ENCODE peak calls at places on chromosomes 3 and 15, in four cellular contexts. J, R, O and F are unnamed samples.

GRCh38 chr3:24493951-24494615 is 567 bp downstream of the THRB start:
- DNase-seq in J (peak; percentile 86), R (peak; percentile 71), O (no peak), F (peak; percentile 83)

GRCh38 chr3:567488-568173 is 371.1 kb downstream of the CHL1 start:
- DNase-seq in J (no peak), R (no peak), O (no peak), F (no peak)

GRCh38 chr3:113111308-113111707 is 100.0 kb upstream of the BOC start:
- DNase-seq in J (no peak), R (no peak), O (peak; percentile 42), F (no peak)

GRCh38 chr3:59406943-59407342 is 357.1 kb upstream of the CFAP20DC start:
- DNase-seq in J (no peak), R (no peak), O (no peak), F (no peak)

GRCh38 chr3:115415246-115415645 is 208.1 kb upstream of the GAP43 start:
- DNase-seq in J (no peak), R (no peak), O (no peak), F (no peak)

GRCh38 chr3:129316121-129317013 is 37.7 kb downstream of the HMCES start:
- DNase-seq in J (peak; percentile 86), R (peak; percentile 87), O (peak; percentile 76), F (peak; percentile 98)

GRCh38 chr3:142987080-142987700 is 14.2 kb upstream of the U2SURP start:
- DNase-seq in J (no peak), R (peak; percentile 61), O (peak; percentile 55), F (peak; percentile 84)

GRCh38 chr15:23869391-23869790 is 182.3 kb upstream of the NDN start:
- DNase-seq in J (peak; percentile 17), R (peak; percentile 2), O (no peak), F (no peak)

GRCh38 chr3:143171141-143171651 is 51.6 kb downstream of the CHST2 start:
- DNase-seq in J (no peak), R (peak; percentile 29), O (peak; percentile 77), F (peak; percentile 71)

GRCh38 chr3:51679318-51679717 is 8.3 kb downstream of the TEX264 start:
- DNase-seq in J (no peak), R (no peak), O (no peak), F (no peak)

GRCh38 chr3:142152349-142152748 is 3.0 kb upstream of the TFDP2 start:
- DNase-seq in J (no peak), R (no peak), O (no peak), F (peak; percentile 58)

GRCh38 chr3:46186856-46187700 is 21.0 kb downstream of the CCR1 start:
- DNase-seq in J (no peak), R (no peak), O (no peak), F (no peak)

GRCh38 chr3:53225651-53226050 is 30.2 kb downstream of the TKT start:
- DNase-seq in J (no peak), R (no peak), O (no peak), F (no peak)

GRCh38 chr3:123909785-123910184 is 25.7 kb upstream of the MYLK start:
- DNase-seq in J (no peak), R (no peak), O (no peak), F (no peak)

GRCh38 chr3:113054552-113054951 is 63.8 kb downstream of the GTPBP8 start:
- DNase-seq in J (no peak), R (peak; percentile 84), O (peak; percentile 69), F (peak; percentile 79)

GRCh38 chr15:80436511-80437307 is 32.5 kb downstream of the ARNT2 start:
- DNase-seq in J (no peak), R (peak; percentile 80), O (peak; percentile 82), F (no peak)

GRCh38 chr3:21738935-21739334 is 12.1 kb downstream of the ZNF385D start:
- DNase-seq in J (no peak), R (no peak), O (no peak), F (no peak)

GRCh38 chr15:37253877-37254276 is 153.5 kb upstream of the MEIS2 start:
- DNase-seq in J (no peak), R (peak; percentile 12), O (peak; percentile 18), F (no peak)

GRCh38 chr15:80586141-80586540 is 109.0 kb upstream of the ABHD17C start:
- DNase-seq in J (no peak), R (no peak), O (no peak), F (no peak)

GRCh38 chr15:35437157-35437556 is 108.8 kb downstream of the DPH6 start:
- DNase-seq in J (no peak), R (peak; percentile 27), O (peak; percentile 23), F (peak; percentile 53)

GRCh38 chr15:45829336-45830153 is 194.7 kb downstream of the SQOR start:
- DNase-seq in J (no peak), R (no peak), O (no peak), F (no peak)

GRCh38 chr15:33675246-33675645 is 293.1 kb upstream of the CHRM5 start:
- DNase-seq in J (no peak), R (peak; percentile 53), O (no peak), F (peak; percentile 85)

DNA sequence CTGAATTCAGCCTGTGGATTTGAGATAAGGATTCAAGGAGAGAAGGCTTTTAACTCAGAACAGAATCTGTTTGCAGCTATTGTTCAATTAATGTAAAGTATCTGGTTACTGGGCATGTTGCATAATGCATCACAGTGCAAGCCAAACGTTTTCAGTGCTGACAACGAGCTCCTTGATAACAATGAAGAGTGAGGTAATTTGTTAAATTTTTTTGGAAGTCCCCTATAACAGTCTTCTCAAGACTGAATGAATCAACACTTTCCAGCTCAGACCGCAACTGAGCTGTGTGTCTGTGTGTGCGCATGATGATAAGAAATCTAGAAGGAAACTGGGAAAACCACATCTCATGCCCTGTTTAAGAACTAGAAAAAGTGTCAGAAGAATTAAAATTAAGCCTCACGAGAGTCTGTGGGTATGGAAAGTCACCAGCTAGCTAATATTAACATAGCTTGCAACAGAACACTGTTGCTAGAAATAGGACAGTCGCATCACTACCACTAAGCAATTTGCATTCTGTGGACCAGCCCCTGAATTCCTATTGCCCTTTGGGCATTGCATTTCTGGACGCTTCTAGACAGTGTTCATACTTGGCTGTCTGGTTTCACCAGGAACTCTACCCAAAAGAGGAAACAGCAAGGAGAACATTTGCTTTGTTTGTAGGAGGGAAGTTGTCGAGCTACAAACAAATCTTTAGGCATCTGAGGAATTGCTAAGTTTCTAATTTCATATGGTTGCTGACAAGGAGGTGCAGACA is 43.7 kb upstream of the ATP2C1 start:
- DNase-seq in J (no peak), R (peak; percentile 70), O (peak; percentile 46), F (no peak)
- H3K4me1 ChIP-seq in J (peaks cover 43% of the 10 kb centered on the region), R (peaks cover 5% of the 10 kb centered on the region), O (no peaks in the 10 kb centered on the region), F (no peaks in the 10 kb centered on the region)

GRCh38 chr15:100943074-100943473 is 23.9 kb downstream of the LRRK1 start:
- DNase-seq in J (no peak), R (peak; percentile 32), O (peak; percentile 5), F (no peak)

GRCh38 chr15:100942656-100943055 is 23.5 kb downstream of the LRRK1 start:
- DNase-seq in J (no peak), R (no peak), O (no peak), F (no peak)

GRCh38 chr15:100941536-100941935 is 22.4 kb downstream of the LRRK1 start:
- DNase-seq in J (no peak), R (no peak), O (no peak), F (no peak)

GRCh38 chr15:100945006-100945405 is 25.8 kb downstream of the LRRK1 start:
- DNase-seq in J (no peak), R (no peak), O (peak; percentile 47), F (no peak)

GRCh38 chr15:100944237-100944875 is 25.2 kb downstream of the LRRK1 start:
- DNase-seq in J (no peak), R (peak; percentile 34), O (no peak), F (no peak)
- H3K4me1 ChIP-seq in J (no peaks in the 10 kb centered on the region), R (peaks cover 17% of the 10 kb centered on the region), O (peaks cover 10% of the 10 kb centered on the region), F (peaks cover 5% of the 10 kb centered on the region)

DNA sequence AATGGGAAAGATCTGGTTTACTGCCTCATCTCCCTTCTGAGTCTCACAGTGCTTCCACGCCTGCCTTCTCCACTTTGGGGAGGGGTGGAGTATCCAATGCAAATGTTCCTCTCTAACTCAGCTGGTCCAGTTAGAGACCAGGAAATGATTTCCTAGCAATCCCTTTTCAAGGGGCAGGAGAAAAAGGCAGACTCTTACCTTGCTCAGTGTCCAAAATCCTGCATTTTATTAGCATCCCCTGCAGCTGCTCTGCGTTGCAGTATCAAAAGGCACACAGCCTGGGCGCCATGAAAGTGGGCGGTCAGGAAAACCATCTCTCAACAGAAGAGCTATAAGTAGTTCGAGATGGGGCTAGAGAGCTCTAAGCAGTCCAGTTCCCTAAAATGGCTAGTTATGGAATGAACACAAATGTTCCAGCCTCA is 451.6 kb downstream of the FOXP1 start:
- DNase-seq in J (no peak), R (no peak), O (no peak), F (no peak)
- H3K4me1 ChIP-seq in J (peaks cover 55% of the 10 kb centered on the region), R (peaks cover 8% of the 10 kb centered on the region), O (peaks cover 11% of the 10 kb centered on the region), F (peaks cover 30% of the 10 kb centered on the region)

DNA sequence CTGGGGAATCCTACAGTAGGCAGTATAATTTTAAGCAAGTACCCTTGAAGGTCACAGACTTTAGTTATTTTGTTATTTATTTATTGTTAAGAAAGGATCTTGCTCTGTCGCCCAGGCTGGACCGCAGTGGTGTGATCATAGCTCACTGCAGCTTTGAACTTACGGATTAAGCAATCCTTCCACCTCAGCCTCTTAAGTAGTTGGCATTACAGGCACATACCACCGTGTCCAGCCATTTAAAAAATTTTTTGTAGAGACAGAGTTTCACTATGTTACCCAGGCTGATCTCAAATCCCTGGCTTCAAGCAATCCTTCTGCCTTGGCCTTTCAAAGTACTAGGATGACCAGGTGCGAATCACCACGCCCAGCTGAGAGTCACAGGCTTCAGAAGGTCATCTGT is 22.1 kb upstream of the SH3BP5 start:
- DNase-seq in J (no peak), R (no peak), O (no peak), F (no peak)
- H3K4me1 ChIP-seq in J (no peaks in the 10 kb centered on the region), R (no peaks in the 10 kb centered on the region), O (no peaks in the 10 kb centered on the region), F (no peaks in the 10 kb centered on the region)

GRCh38 chr3:73204841-73205240 is 143.4 kb downstream of the EBLN2 start:
- DNase-seq in J (no peak), R (no peak), O (no peak), F (no peak)

GRCh38 chr3:73210759-73211158 is 149.3 kb downstream of the EBLN2 start:
- DNase-seq in J (no peak), R (no peak), O (no peak), F (no peak)

GRCh38 chr3:73207946-73208345 is 146.5 kb downstream of the EBLN2 start:
- DNase-seq in J (no peak), R (no peak), O (no peak), F (no peak)

GRCh38 chr3:73203633-73204032 is 142.2 kb downstream of the EBLN2 start:
- DNase-seq in J (no peak), R (no peak), O (no peak), F (no peak)

GRCh38 chr3:73206006-73206405 is 144.5 kb downstream of the EBLN2 start:
- DNase-seq in J (no peak), R (no peak), O (no peak), F (no peak)
- H3K4me1 ChIP-seq in J (no peaks in the 10 kb centered on the region), R (peaks cover 10% of the 10 kb centered on the region), O (no peaks in the 10 kb centered on the region), F (no peaks in the 10 kb centered on the region)

DNA sequence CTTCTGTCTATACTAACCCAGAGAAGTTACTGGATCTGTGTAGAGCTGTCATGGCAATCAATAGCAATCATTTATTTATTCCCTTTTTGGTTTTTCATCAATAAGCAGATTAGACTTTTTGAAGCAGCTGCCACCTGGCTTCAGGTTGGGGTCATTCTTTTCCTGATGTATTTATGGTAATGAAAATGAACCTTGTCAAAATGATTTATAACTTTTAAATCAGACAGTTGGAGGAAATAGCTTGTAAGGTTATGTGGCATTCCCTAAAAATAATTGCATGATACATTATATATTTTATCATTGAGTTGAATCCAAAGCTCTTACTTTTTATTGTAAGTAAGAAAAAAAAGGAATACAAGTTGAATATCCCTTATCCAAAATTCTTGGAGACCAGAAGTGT is 8.6 kb downstream of the TIPARP start:
- DNase-seq in J (no peak), R (no peak), O (no peak), F (no peak)
- H3K4me1 ChIP-seq in J (peaks cover 86% of the 10 kb centered on the region), R (peaks cover 100% of the 10 kb centered on the region), O (peaks cover 21% of the 10 kb centered on the region), F (peaks cover 89% of the 10 kb centered on the region)